ENCODE peak calls at places on chromosome 18, in ten cellular contexts. One of them, this sample, is unnamed.

GRCh38 chr18:34493099-34493544 is 217.0 kb upstream of the DTNA start:
- DNase-seq in lower lobe of right lung: peak; percentile 76
- DNase-seq in Peyer's patch: peak; percentile 50
- DNase-seq in mesendoderm: peak; percentile 94
- DNase-seq in RWPE1: no peak
- DNase-seq in H9: peak; percentile 81
- DNase-seq in H1: peak; percentile 78
- DNase-seq in brain microvascular endothelial cell: peak; percentile 74
- DNase-seq in CD8-positive, alpha-beta memory T cell: no peak
- DNase-seq in thyroid gland: peak; percentile 93
- DNase-seq in this sample: peak; percentile 71

GRCh38 chr18:24792164-24792563 is 331.7 kb downstream of the HRH4 start:
- DNase-seq in lower lobe of right lung: no peak
- DNase-seq in Peyer's patch: no peak
- DNase-seq in mesendoderm: peak; percentile 32
- DNase-seq in RWPE1: no peak
- DNase-seq in H9: no peak
- DNase-seq in H1: no peak
- DNase-seq in brain microvascular endothelial cell: no peak
- DNase-seq in CD8-positive, alpha-beta memory T cell: no peak
- DNase-seq in thyroid gland: no peak
- DNase-seq in this sample: no peak

GRCh38 chr18:11579916-11580315 is 29.5 kb upstream of the SLC35G4 start:
- DNase-seq in lower lobe of right lung: no peak
- DNase-seq in Peyer's patch: no peak
- DNase-seq in mesendoderm: no peak
- DNase-seq in RWPE1: no peak
- DNase-seq in H9: no peak
- DNase-seq in H1: no peak
- DNase-seq in brain microvascular endothelial cell: no peak
- DNase-seq in CD8-positive, alpha-beta memory T cell: no peak
- DNase-seq in thyroid gland: no peak
- DNase-seq in this sample: no peak

GRCh38 chr18:26999797-27000196 is 134.3 kb upstream of the AQP4 start:
- DNase-seq in lower lobe of right lung: no peak
- DNase-seq in Peyer's patch: no peak
- DNase-seq in mesendoderm: no peak
- DNase-seq in RWPE1: no peak
- DNase-seq in H9: no peak
- DNase-seq in H1: no peak
- DNase-seq in brain microvascular endothelial cell: no peak
- DNase-seq in CD8-positive, alpha-beta memory T cell: no peak
- DNase-seq in thyroid gland: no peak
- DNase-seq in this sample: no peak

GRCh38 chr18:48533340-48534093 is 5.3 kb upstream of the CTIF start:
- DNase-seq in lower lobe of right lung: no peak
- DNase-seq in Peyer's patch: no peak
- DNase-seq in mesendoderm: peak; percentile 56
- DNase-seq in RWPE1: no peak
- DNase-seq in H9: no peak
- DNase-seq in H1: no peak
- DNase-seq in brain microvascular endothelial cell: no peak
- DNase-seq in CD8-positive, alpha-beta memory T cell: no peak
- DNase-seq in thyroid gland: no peak
- DNase-seq in this sample: no peak

GRCh38 chr18:12091742-12092141 is 1.9 kb upstream of the ANKRD62 start:
- DNase-seq in lower lobe of right lung: no peak
- DNase-seq in Peyer's patch: no peak
- DNase-seq in mesendoderm: no peak
- DNase-seq in RWPE1: no peak
- DNase-seq in H9: no peak
- DNase-seq in H1: no peak
- DNase-seq in brain microvascular endothelial cell: no peak
- DNase-seq in CD8-positive, alpha-beta memory T cell: no peak
- DNase-seq in thyroid gland: no peak
- DNase-seq in this sample: no peak

GRCh38 chr18:41933778-41934177 is 21.3 kb upstream of the PIK3C3 start:
- DNase-seq in lower lobe of right lung: no peak
- DNase-seq in Peyer's patch: no peak
- DNase-seq in mesendoderm: peak; percentile 71
- DNase-seq in RWPE1: no peak
- DNase-seq in H9: peak; percentile 74
- DNase-seq in H1: peak; percentile 46
- DNase-seq in brain microvascular endothelial cell: no peak
- DNase-seq in CD8-positive, alpha-beta memory T cell: no peak
- DNase-seq in thyroid gland: no peak
- DNase-seq in this sample: no peak

GRCh38 chr18:60053747-60054304 is 154.0 kb downstream of the PMAIP1 start:
- DNase-seq in lower lobe of right lung: no peak
- DNase-seq in Peyer's patch: peak; percentile 55
- DNase-seq in mesendoderm: peak; percentile 84
- DNase-seq in RWPE1: peak; percentile 76
- DNase-seq in H9: peak; percentile 35
- DNase-seq in H1: no peak
- DNase-seq in brain microvascular endothelial cell: peak; percentile 96
- DNase-seq in CD8-positive, alpha-beta memory T cell: no peak
- DNase-seq in thyroid gland: no peak
- DNase-seq in this sample: peak; percentile 99

GRCh38 chr18:76465630-76466409 is 29.2 kb downstream of the ZNF516 start:
- DNase-seq in lower lobe of right lung: no peak
- DNase-seq in Peyer's patch: no peak
- DNase-seq in mesendoderm: no peak
- DNase-seq in RWPE1: no peak
- DNase-seq in H9: no peak
- DNase-seq in H1: no peak
- DNase-seq in brain microvascular endothelial cell: no peak
- DNase-seq in CD8-positive, alpha-beta memory T cell: no peak
- DNase-seq in thyroid gland: no peak
- DNase-seq in this sample: no peak

GRCh38 chr18:76467371-76468190 is 27.5 kb downstream of the ZNF516 start:
- DNase-seq in lower lobe of right lung: peak; percentile 54
- DNase-seq in Peyer's patch: no peak
- DNase-seq in mesendoderm: no peak
- DNase-seq in RWPE1: no peak
- DNase-seq in H9: no peak
- DNase-seq in H1: peak; percentile 44
- DNase-seq in brain microvascular endothelial cell: no peak
- DNase-seq in CD8-positive, alpha-beta memory T cell: no peak
- DNase-seq in thyroid gland: no peak
- DNase-seq in this sample: no peak

GRCh38 chr18:76468345-76469275 is 26.4 kb downstream of the ZNF516 start:
- DNase-seq in lower lobe of right lung: peak; percentile 58
- DNase-seq in Peyer's patch: no peak
- DNase-seq in mesendoderm: no peak
- DNase-seq in RWPE1: no peak
- DNase-seq in H9: no peak
- DNase-seq in H1: no peak
- DNase-seq in brain microvascular endothelial cell: no peak
- DNase-seq in CD8-positive, alpha-beta memory T cell: no peak
- DNase-seq in thyroid gland: no peak
- DNase-seq in this sample: no peak

GRCh38 chr18:76464281-76465259 is 30.5 kb downstream of the ZNF516 start:
- DNase-seq in lower lobe of right lung: no peak
- DNase-seq in Peyer's patch: no peak
- DNase-seq in mesendoderm: no peak
- DNase-seq in RWPE1: no peak
- DNase-seq in H9: no peak
- DNase-seq in H1: no peak
- DNase-seq in brain microvascular endothelial cell: no peak
- DNase-seq in CD8-positive, alpha-beta memory T cell: no peak
- DNase-seq in thyroid gland: no peak
- DNase-seq in this sample: no peak

DNA sequence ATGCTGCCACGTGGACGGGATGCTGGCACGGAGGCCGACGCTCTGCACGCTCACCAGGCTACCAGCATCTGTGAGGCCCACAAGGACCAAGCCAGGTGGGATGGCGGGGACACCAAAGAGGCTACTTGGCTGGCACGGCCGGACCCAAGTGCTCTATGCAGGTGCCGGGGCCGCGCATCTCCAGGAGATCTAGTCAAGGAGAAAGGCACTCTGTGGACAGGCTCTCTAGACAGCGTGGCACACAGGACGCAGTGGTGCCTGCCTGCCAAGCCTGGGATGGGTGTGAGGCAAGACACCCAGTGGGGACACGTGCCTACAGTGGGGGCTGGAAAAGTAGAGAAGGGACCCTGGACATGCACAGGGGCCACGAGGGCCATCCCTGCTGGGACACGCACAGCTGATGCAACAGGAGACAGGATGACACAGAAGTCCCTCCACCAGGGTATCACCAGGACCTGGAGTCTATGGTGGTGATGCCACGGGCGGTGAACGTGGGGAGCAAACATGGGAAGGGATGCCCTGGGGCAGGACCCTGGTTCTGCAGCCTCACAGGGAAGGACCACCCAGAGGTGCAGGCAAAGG is 28.5 kb downstream of the ZNF516 start:
- DNase-seq in lower lobe of right lung: no peak
- DNase-seq in Peyer's patch: no peak
- DNase-seq in mesendoderm: no peak
- DNase-seq in RWPE1: no peak
- DNase-seq in H9: no peak
- DNase-seq in H1: peak; percentile 39
- DNase-seq in brain microvascular endothelial cell: no peak
- DNase-seq in CD8-positive, alpha-beta memory T cell: no peak
- DNase-seq in thyroid gland: no peak
- DNase-seq in this sample: no peak
- H3K27ac ChIP-seq in lower lobe of right lung: no peak overlapping the region
- H3K27ac ChIP-seq in Peyer's patch: no peak overlapping the region
- H3K27ac ChIP-seq in mesendoderm: no peak overlapping the region
- H3K27ac ChIP-seq in RWPE1: no peak overlapping the region
- H3K27ac ChIP-seq in H9: no peak overlapping the region
- H3K27ac ChIP-seq in H1: no peak overlapping the region
- H3K27ac ChIP-seq in brain microvascular endothelial cell: no peak overlapping the region
- H3K27ac ChIP-seq in CD8-positive, alpha-beta memory T cell: no peak overlapping the region
- H3K27ac ChIP-seq in thyroid gland: no peak overlapping the region
- H3K27ac ChIP-seq in this sample: no peak overlapping the region

DNA sequence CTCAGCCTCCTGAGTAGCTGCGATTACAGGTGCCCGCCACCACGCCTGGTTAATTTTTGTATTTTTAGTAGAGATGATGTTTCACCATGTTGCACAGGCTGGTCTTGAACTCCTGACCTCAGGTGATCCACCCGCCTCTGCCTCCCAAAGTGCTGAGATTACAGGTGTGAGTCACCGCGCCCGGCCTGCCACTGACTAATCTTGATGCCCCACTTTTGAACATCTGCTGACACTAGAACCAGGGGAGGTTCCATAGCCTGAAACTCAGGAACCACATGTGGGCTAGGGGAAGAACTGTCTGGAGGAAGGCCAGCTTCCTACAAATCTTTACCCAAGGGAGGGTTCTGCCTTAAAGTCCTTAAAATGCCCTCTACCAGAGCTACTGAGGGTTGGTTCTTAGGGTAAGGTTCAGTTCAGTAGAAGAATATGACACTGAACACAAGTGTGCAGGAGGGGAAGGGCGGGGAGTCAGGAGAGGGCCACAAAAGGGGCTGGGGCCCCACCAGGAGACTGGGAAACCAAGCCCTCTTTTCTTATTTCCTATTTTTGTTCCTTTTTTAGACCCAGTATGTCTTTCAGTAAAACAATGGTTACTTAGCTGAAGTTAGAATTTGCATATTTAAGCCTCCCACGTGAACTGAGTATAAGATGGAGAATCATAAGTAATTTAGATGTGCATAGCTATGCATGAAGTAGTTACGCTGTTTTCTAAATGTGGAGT is 6.3 kb upstream of the RAB31 start:
- DNase-seq in lower lobe of right lung: no peak
- DNase-seq in Peyer's patch: no peak
- DNase-seq in mesendoderm: no peak
- DNase-seq in RWPE1: no peak
- DNase-seq in H9: no peak
- DNase-seq in H1: no peak
- DNase-seq in brain microvascular endothelial cell: no peak
- DNase-seq in CD8-positive, alpha-beta memory T cell: no peak
- DNase-seq in thyroid gland: no peak
- DNase-seq in this sample: no peak
- H3K27ac ChIP-seq in lower lobe of right lung: peak overlapping the region; percentile 20
- H3K27ac ChIP-seq in Peyer's patch: no peak overlapping the region
- H3K27ac ChIP-seq in mesendoderm: no peak overlapping the region
- H3K27ac ChIP-seq in RWPE1: peak overlapping the region; percentile 22
- H3K27ac ChIP-seq in H9: no peak overlapping the region
- H3K27ac ChIP-seq in H1: no peak overlapping the region
- H3K27ac ChIP-seq in brain microvascular endothelial cell: no peak overlapping the region
- H3K27ac ChIP-seq in CD8-positive, alpha-beta memory T cell: no peak overlapping the region
- H3K27ac ChIP-seq in thyroid gland: peak overlapping the region; percentile 38
- H3K27ac ChIP-seq in this sample: no peak overlapping the region

GRCh38 chr18:65907281-65907680 is 156.5 kb downstream of the CDH7 start:
- DNase-seq in lower lobe of right lung: no peak
- DNase-seq in Peyer's patch: no peak
- DNase-seq in mesendoderm: peak; percentile 8
- DNase-seq in RWPE1: no peak
- DNase-seq in H9: no peak
- DNase-seq in H1: no peak
- DNase-seq in brain microvascular endothelial cell: no peak
- DNase-seq in CD8-positive, alpha-beta memory T cell: no peak
- DNase-seq in thyroid gland: no peak
- DNase-seq in this sample: no peak

GRCh38 chr18:65901522-65901921 is 150.7 kb downstream of the CDH7 start:
- DNase-seq in lower lobe of right lung: no peak
- DNase-seq in Peyer's patch: no peak
- DNase-seq in mesendoderm: no peak
- DNase-seq in RWPE1: no peak
- DNase-seq in H9: no peak
- DNase-seq in H1: no peak
- DNase-seq in brain microvascular endothelial cell: no peak
- DNase-seq in CD8-positive, alpha-beta memory T cell: no peak
- DNase-seq in thyroid gland: no peak
- DNase-seq in this sample: no peak

DNA sequence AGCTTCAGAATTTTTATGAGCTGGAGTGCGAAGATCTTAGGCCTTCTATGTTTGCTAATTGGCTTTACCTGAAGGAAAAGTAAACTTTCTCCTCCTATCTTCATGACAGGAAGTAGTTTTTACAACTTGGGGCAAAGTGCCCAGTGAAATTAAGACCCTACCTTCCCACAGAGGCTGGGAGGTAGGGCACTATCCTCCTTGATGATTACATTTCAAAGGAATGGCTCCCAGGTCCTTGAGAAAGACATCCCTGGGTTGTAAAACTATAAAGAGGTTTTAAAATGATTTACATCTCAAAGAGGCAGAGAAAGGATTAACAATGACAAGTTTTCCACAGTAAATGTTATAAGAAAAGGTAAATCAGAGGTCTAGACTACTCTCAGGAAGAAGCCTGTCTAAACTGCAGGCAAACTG is 155.8 kb downstream of the CDH7 start:
- DNase-seq in lower lobe of right lung: no peak
- DNase-seq in Peyer's patch: peak; percentile 58
- DNase-seq in mesendoderm: peak; percentile 88
- DNase-seq in RWPE1: no peak
- DNase-seq in H9: peak; percentile 52
- DNase-seq in H1: no peak
- DNase-seq in brain microvascular endothelial cell: no peak
- DNase-seq in CD8-positive, alpha-beta memory T cell: no peak
- DNase-seq in thyroid gland: no peak
- DNase-seq in this sample: no peak
- H3K27ac ChIP-seq in lower lobe of right lung: no peak overlapping the region
- H3K27ac ChIP-seq in Peyer's patch: no peak overlapping the region
- H3K27ac ChIP-seq in mesendoderm: no peak overlapping the region
- H3K27ac ChIP-seq in RWPE1: no peak overlapping the region
- H3K27ac ChIP-seq in H9: no peak overlapping the region
- H3K27ac ChIP-seq in H1: no peak overlapping the region
- H3K27ac ChIP-seq in brain microvascular endothelial cell: no peak overlapping the region
- H3K27ac ChIP-seq in CD8-positive, alpha-beta memory T cell: no peak overlapping the region
- H3K27ac ChIP-seq in thyroid gland: no peak overlapping the region
- H3K27ac ChIP-seq in this sample: no peak overlapping the region

GRCh38 chr18:8942021-8942908 is 160.2 kb upstream of the NDUFV2 start:
- DNase-seq in lower lobe of right lung: no peak
- DNase-seq in Peyer's patch: no peak
- DNase-seq in mesendoderm: no peak
- DNase-seq in RWPE1: no peak
- DNase-seq in H9: no peak
- DNase-seq in H1: no peak
- DNase-seq in brain microvascular endothelial cell: no peak
- DNase-seq in CD8-positive, alpha-beta memory T cell: no peak
- DNase-seq in thyroid gland: no peak
- DNase-seq in this sample: no peak

GRCh38 chr18:8946046-8946838 is 156.3 kb upstream of the NDUFV2 start:
- DNase-seq in lower lobe of right lung: no peak
- DNase-seq in Peyer's patch: no peak
- DNase-seq in mesendoderm: no peak
- DNase-seq in RWPE1: peak; percentile 64
- DNase-seq in H9: no peak
- DNase-seq in H1: no peak
- DNase-seq in brain microvascular endothelial cell: peak; percentile 83
- DNase-seq in CD8-positive, alpha-beta memory T cell: no peak
- DNase-seq in thyroid gland: no peak
- DNase-seq in this sample: no peak

GRCh38 chr18:8943900-8944870 is 158.3 kb upstream of the NDUFV2 start:
- DNase-seq in lower lobe of right lung: no peak
- DNase-seq in Peyer's patch: no peak
- DNase-seq in mesendoderm: no peak
- DNase-seq in RWPE1: no peak
- DNase-seq in H9: no peak
- DNase-seq in H1: no peak
- DNase-seq in brain microvascular endothelial cell: peak; percentile 82
- DNase-seq in CD8-positive, alpha-beta memory T cell: no peak
- DNase-seq in thyroid gland: no peak
- DNase-seq in this sample: no peak

GRCh38 chr18:8944871-8945245 is 157.6 kb upstream of the NDUFV2 start:
- DNase-seq in lower lobe of right lung: no peak
- DNase-seq in Peyer's patch: no peak
- DNase-seq in mesendoderm: no peak
- DNase-seq in RWPE1: no peak
- DNase-seq in H9: no peak
- DNase-seq in H1: no peak
- DNase-seq in brain microvascular endothelial cell: no peak
- DNase-seq in CD8-positive, alpha-beta memory T cell: no peak
- DNase-seq in thyroid gland: no peak
- DNase-seq in this sample: no peak

DNA sequence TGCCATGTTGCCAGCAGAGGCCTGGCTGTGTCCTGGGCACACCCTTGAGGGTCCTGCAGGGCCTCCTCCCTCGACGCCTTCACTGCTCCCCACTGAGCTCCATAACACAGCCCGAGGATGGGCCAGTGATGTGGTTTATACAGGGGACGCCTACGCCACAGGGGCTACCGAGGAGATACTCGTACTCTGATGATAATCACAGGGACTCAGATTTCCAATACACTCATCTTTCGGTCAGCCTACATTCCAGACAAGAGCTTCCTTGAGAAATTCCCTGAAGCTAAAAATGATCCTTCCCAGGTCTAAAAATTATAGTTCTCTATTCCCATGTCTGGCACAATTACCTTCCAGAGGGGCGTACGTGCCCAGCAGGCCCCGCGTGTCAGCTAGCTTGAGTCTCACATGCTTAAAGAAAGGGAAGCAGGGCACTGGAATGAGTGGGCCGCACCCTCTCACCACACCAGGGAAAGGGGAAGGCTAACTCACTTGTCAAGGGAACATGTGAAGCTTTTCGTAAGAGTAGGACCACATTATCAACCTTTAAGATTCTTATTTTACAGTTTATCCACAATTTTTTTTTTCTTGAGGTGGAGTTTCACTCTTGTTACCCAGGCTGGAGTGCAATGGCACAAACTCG is 159.5 kb upstream of the NDUFV2 start:
- DNase-seq in lower lobe of right lung: peak; percentile 71
- DNase-seq in Peyer's patch: no peak
- DNase-seq in mesendoderm: no peak
- DNase-seq in RWPE1: no peak
- DNase-seq in H9: no peak
- DNase-seq in H1: no peak
- DNase-seq in brain microvascular endothelial cell: no peak
- DNase-seq in CD8-positive, alpha-beta memory T cell: no peak
- DNase-seq in thyroid gland: no peak
- DNase-seq in this sample: no peak
- H3K27ac ChIP-seq in lower lobe of right lung: no peak overlapping the region
- H3K27ac ChIP-seq in Peyer's patch: no peak overlapping the region
- H3K27ac ChIP-seq in mesendoderm: no peak overlapping the region
- H3K27ac ChIP-seq in RWPE1: no peak overlapping the region
- H3K27ac ChIP-seq in H9: no peak overlapping the region
- H3K27ac ChIP-seq in H1: no peak overlapping the region
- H3K27ac ChIP-seq in brain microvascular endothelial cell: no peak overlapping the region
- H3K27ac ChIP-seq in CD8-positive, alpha-beta memory T cell: no peak overlapping the region
- H3K27ac ChIP-seq in thyroid gland: no peak overlapping the region
- H3K27ac ChIP-seq in this sample: no peak overlapping the region

This sample was measured in epithelial cell of prostate.